ENCODE peak calls at places on chromosomes 13 and 19, in six cellular contexts. H is upper lobe of right lung, R is HFFc6, E is adrenal gland, F is Caco-2, K is psoas muscle. I is an unnamed sample.

GRCh38 chr13:101829484-101829883 is 377.0 kb downstream of the ITGBL1 start:
- DNase-seq in H (no peak), R (no peak), E (no peak), F (no peak), K (no peak), I (no peak)

GRCh38 chr13:112751617-112752016 is 61.8 kb downstream of the ATP11A start:
- DNase-seq in H (no peak), R (no peak), E (no peak), F (no peak), K (peak), I (no peak)

GRCh38 chr13:106649495-106649894 is 81.6 kb upstream of the ARGLU1 start:
- DNase-seq in H (no peak), R (no peak), E (no peak), F (no peak), K (no peak), I (no peak)

GRCh38 chr13:29428310-29428991 is 167.0 kb downstream of the SLC7A1 start:
- DNase-seq in H (no peak), R (no peak), E (no peak), F (peak), K (peak), I (no peak)

GRCh38 chr19:53034948-53035675 is 9.4 kb upstream of the ERVV-2 start:
- DNase-seq in H (no peak), R (peak), E (no peak), F (no peak), K (no peak), I (no peak)

GRCh38 chr19:926595-927043 is 784 bp downstream of the ARID3A start:
- DNase-seq in H (peak), R (no peak), E (peak), F (no peak), K (peak), I (peak)

GRCh38 chr19:13095934-13096890 is 6.4 kb downstream of the LYL1 start:
- DNase-seq in H (no peak), R (no peak), E (no peak), F (peak), K (no peak), I (no peak)

GRCh38 chr13:31264146-31264545 is 64.4 kb downstream of the B3GLCT start:
- DNase-seq in H (no peak), R (no peak), E (no peak), F (no peak), K (no peak), I (no peak)

GRCh38 chr19:5253403-5254110 is 87.1 kb downstream of the PTPRS start:
- DNase-seq in H (no peak), R (no peak), E (no peak), F (no peak), K (no peak), I (no peak)

GRCh38 chr19:39539165-39539518 is 819 bp downstream of the EID2 start:
- DNase-seq in H (no peak), R (peak), E (peak), F (no peak), K (no peak), I (no peak)

GRCh38 chr13:44219808-44220544 is 153.6 kb upstream of the SERP2 start:
- DNase-seq in H (no peak), R (peak), E (no peak), F (no peak), K (no peak), I (no peak)

GRCh38 chr13:77810430-77810829 is 108.2 kb downstream of the EDNRB start:
- DNase-seq in H (no peak), R (peak), E (no peak), F (no peak), K (no peak), I (peak)
- TF ChIP-seq CTCF in H (peak), R (no peak), E (peak), F (no peak), K (peak), I (peak)

GRCh38 chr19:34269489-34269888 is 15.1 kb downstream of the GARRE1 start:
- DNase-seq in H (no peak), R (no peak), E (no peak), F (no peak), K (no peak), I (no peak)
- TF ChIP-seq CTCF in H (no peak), R (no peak), E (no peak), F (no peak), K (no peak), I (no peak)

DNA sequence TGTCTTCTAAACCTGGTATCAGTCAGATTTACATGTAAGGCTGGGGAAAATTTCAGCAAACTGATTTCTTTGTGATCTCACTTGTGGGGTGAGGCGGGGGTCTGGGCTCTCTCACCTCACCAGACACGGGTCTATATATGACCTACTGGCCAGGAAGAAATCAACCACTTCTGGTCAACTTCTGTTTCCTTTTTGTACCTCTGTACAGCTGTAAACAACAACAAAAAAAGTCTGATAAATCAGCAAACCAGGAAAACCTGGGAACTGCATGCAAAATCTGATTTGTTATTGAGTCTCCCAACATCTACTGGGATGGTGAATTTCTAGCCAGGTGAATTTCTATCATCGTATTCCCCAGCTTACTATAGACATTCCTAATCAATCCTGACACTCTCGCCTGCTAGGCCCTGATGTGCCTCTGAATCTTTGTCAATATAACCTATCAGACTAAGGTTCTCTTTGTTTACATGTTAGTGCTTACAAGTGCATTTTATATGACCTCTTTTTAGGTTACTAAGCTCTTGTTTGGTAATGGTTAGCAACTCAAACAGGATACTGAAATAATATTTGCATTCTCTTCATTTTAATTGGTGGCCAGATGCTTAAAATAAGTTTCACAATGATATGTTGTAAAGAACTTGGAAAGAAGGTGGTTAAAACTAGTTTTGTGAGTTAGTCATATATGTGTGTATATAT is 77.7 kb downstream of the LRRC63 start:
- DNase-seq in H (no peak), R (no peak), E (no peak), F (no peak), K (no peak), I (no peak)
- TF ChIP-seq CTCF in H (no peak), R (peak), E (no peak), F (no peak), K (no peak), I (no peak)

GRCh38 chr19:29477831-29478577 is 47.8 kb upstream of the VSTM2B start:
- DNase-seq in H (no peak), R (no peak), E (peak), F (no peak), K (no peak), I (no peak)

GRCh38 chr19:29480507-29480906 is 45.3 kb upstream of the VSTM2B start:
- DNase-seq in H (no peak), R (no peak), E (peak), F (no peak), K (no peak), I (no peak)

GRCh38 chr19:29476528-29476927 is 49.3 kb upstream of the VSTM2B start:
- DNase-seq in H (no peak), R (no peak), E (peak), F (no peak), K (no peak), I (no peak)

GRCh38 chr19:29479941-29480340 is 45.9 kb upstream of the VSTM2B start:
- DNase-seq in H (no peak), R (no peak), E (peak), F (no peak), K (no peak), I (no peak)

GRCh38 chr19:29478578-29479565 is 46.9 kb upstream of the VSTM2B start:
- DNase-seq in H (no peak), R (no peak), E (peak), F (no peak), K (no peak), I (no peak)
- TF ChIP-seq CTCF in H (peak), R (peak), E (no peak), F (no peak), K (peak), I (peak)

GRCh38 chr13:80979035-80979641 is 638.2 kb upstream of the SPRY2 start:
- DNase-seq in H (no peak), R (peak), E (peak), F (peak), K (no peak), I (peak)
- TF ChIP-seq CTCF in H (peak), R (peak), E (peak), F (peak), K (peak), I (peak)

I was measured in GM13977.